ENCODE peak calls at places on chromosomes 6 and 20, in four cellular contexts. E is heart left ventricle, U is heart right ventricle, C is lower leg skin. F is an unnamed sample.

GRCh38 chr6:167485186-167485978 is 160.5 kb downstream of the TTLL2 start:
- DNase-seq in E (no peak), U (no peak), C (no peak), F (peak; percentile 30)

GRCh38 chr6:105993769-105994521 is 92.2 kb upstream of the PRDM1 start:
- DNase-seq in E (peak; percentile 50), U (peak; percentile 36), C (peak; percentile 31), F (no peak)

GRCh38 chr20:54067606-54068174 is 2.7 kb downstream of the BCAS1 start:
- DNase-seq in E (no peak), U (no peak), C (no peak), F (no peak)

GRCh38 chr6:165624871-165625639 is 38.0 kb downstream of the PDE10A start:
- DNase-seq in E (no peak), U (no peak), C (no peak), F (no peak)

GRCh38 chr6:17493286-17493685 is 99.9 kb downstream of the CAP2 start:
- DNase-seq in E (no peak), U (no peak), C (no peak), F (no peak)

GRCh38 chr6:27296106-27296783 is 15.8 kb downstream of the POM121L2 start:
- DNase-seq in E (no peak), U (no peak), C (no peak), F (no peak)

GRCh38 chr20:50568549-50568942 is 58.4 kb downstream of the PTPN1 start:
- DNase-seq in E (no peak), U (no peak), C (no peak), F (no peak)

GRCh38 chr6:159945801-159946392 is 23.0 kb upstream of the IGF2R start:
- DNase-seq in E (no peak), U (no peak), C (no peak), F (no peak)

GRCh38 chr6:85612690-85613474 is 19.2 kb upstream of the SNX14 start:
- DNase-seq in E (no peak), U (no peak), C (no peak), F (no peak)

GRCh38 chr6:15575357-15576037 is 87.3 kb downstream of the DTNBP1 start:
- DNase-seq in E (no peak), U (no peak), C (no peak), F (no peak)

GRCh38 chr6:158911746-158912158 is 88.2 kb downstream of the RSPH3 start:
- DNase-seq in E (no peak), U (no peak), C (no peak), F (no peak)

GRCh38 chr20:36644032-36644712 is 1.8 kb downstream of the SLA2 start:
- DNase-seq in E (no peak), U (no peak), C (no peak), F (no peak)

GRCh38 chr6:39934060-39934757 is at the start of gene MOCS1:
- DNase-seq in E (peak; percentile 89), U (peak; percentile 91), C (peak; percentile 77), F (peak; percentile 18)

GRCh38 chr20:5118220-5119142 is 1.3 kb downstream of the PCNA start:
- DNase-seq in E (no peak), U (no peak), C (no peak), F (no peak)

GRCh38 chr6:93352604-93353003 is 66.8 kb downstream of the EPHA7 start:
- DNase-seq in E (no peak), U (no peak), C (no peak), F (no peak)

F was measured in anterior cingulate cortex.